ENCODE peak calls at places on chromosomes 4 and X, in seven cellular contexts. L, F, Q, B, R, O and N are unnamed samples.
A peak's percentile ranks its signal among the peaks of the same experiment; 100 is the strongest.

GRCh38 chr4:1658146-1658545 is 26.0 kb downstream of the FAM53A start:
- DNase-seq in L (no peak), F (no peak), Q (no peak), B (no peak), R (no peak), O (no peak), N (no peak)

GRCh38 chr4:8880851-8881250 is 9.2 kb upstream of the HMX1 start:
- DNase-seq in L (no peak), F (no peak), Q (no peak), B (no peak), R (no peak), O (no peak), N (no peak)

GRCh38 chr4:17286737-17287460 is 225.0 kb downstream of the QDPR start:
- DNase-seq in L (no peak), F (no peak), Q (no peak), B (no peak), R (no peak), O (no peak), N (no peak)

GRCh38 chr4:104896623-104897296 is 249.9 kb upstream of the TET2 start:
- DNase-seq in L (no peak), F (no peak), Q (no peak), B (no peak), R (no peak), O (no peak), N (no peak)

GRCh38 chrX:107629533-107629909 is 1.2 kb downstream of the PRPS1 start:
- DNase-seq in L (peak; percentile 13), F (no peak), Q (peak; percentile 19), B (no peak), R (peak; percentile 18), O (peak; percentile 53), N (peak; percentile 38)

GRCh38 chrX:50941638-50942037 is 31.1 kb downstream of the BMP15 start:
- DNase-seq in L (no peak), F (no peak), Q (no peak), B (no peak), R (no peak), O (peak; percentile 0), N (no peak)

GRCh38 chr4:48343531-48343930 is 2.2 kb downstream of the SLAIN2 start:
- DNase-seq in L (no peak), F (no peak), Q (no peak), B (no peak), R (no peak), O (peak; percentile 55), N (peak; percentile 48)

GRCh38 chr4:71167083-71167482 is 171.7 kb upstream of the SLC4A4 start:
- DNase-seq in L (no peak), F (no peak), Q (no peak), B (no peak), R (no peak), O (no peak), N (no peak)

GRCh38 chr4:34158883-34159282 is 2085.4 kb downstream of the ARAP2 start:
- DNase-seq in L (no peak), F (no peak), Q (no peak), B (no peak), R (no peak), O (no peak), N (no peak)

GRCh38 chrX:122565952-122566351 is 618.1 kb upstream of the GRIA3 start:
- DNase-seq in L (no peak), F (no peak), Q (no peak), B (no peak), R (no peak), O (peak; percentile 95), N (peak; percentile 95)

GRCh38 chr4:36310793-36311192 is 29.4 kb downstream of the DTHD1 start:
- DNase-seq in L (no peak), F (peak; percentile 71), Q (peak; percentile 51), B (no peak), R (no peak), O (no peak), N (no peak)

GRCh38 chr4:14841801-14842748 is 160.2 kb upstream of the CPEB2 start:
- DNase-seq in L (no peak), F (no peak), Q (no peak), B (no peak), R (no peak), O (no peak), N (peak; percentile 63)

GRCh38 chr4:124177647-124178425 is 534.7 kb downstream of the ANKRD50 start:
- DNase-seq in L (peak; percentile 45), F (no peak), Q (no peak), B (no peak), R (no peak), O (peak; percentile 76), N (peak; percentile 76)

GRCh38 chr4:105350859-105351494 is 122.9 kb downstream of the PPA2 start:
- DNase-seq in L (no peak), F (no peak), Q (no peak), B (no peak), R (no peak), O (no peak), N (peak; percentile 38)

GRCh38 chrX:49164589-49165360 is 2.2 kb downstream of the MAGIX start:
- DNase-seq in L (no peak), F (no peak), Q (no peak), B (no peak), R (no peak), O (no peak), N (no peak)

GRCh38 chr4:69828828-69829227 is 31.1 kb downstream of the SULT1E1 start:
- DNase-seq in L (no peak), F (no peak), Q (no peak), B (no peak), R (no peak), O (peak; percentile 63), N (peak; percentile 37)

GRCh38 chrX:111490683-111491082 is 20.8 kb upstream of the SERTM2 start:
- DNase-seq in L (no peak), F (no peak), Q (no peak), B (no peak), R (no peak), O (no peak), N (no peak)

GRCh38 chr4:663438-664428 is 10.3 kb downstream of the ATP5ME start:
- DNase-seq in L (no peak), F (peak; percentile 73), Q (peak; percentile 69), B (peak; percentile 65), R (peak; percentile 24), O (no peak), N (no peak)

GRCh38 chrX:51614353-51614752 is 4.4 kb downstream of the CENPVL3 start:
- DNase-seq in L (peak; percentile 17), F (no peak), Q (peak; percentile 9), B (no peak), R (peak; percentile 38), O (peak; percentile 57), N (peak; percentile 39)

GRCh38 chr4:47494124-47494430 is 9.0 kb downstream of the ATP10D start:
- DNase-seq in L (no peak), F (no peak), Q (no peak), B (no peak), R (no peak), O (no peak), N (no peak)

GRCh38 chrX:118727686-118728339 is 407 bp downstream of the IL13RA1 start:
- DNase-seq in L (no peak), F (no peak), Q (no peak), B (no peak), R (peak; percentile 18), O (no peak), N (peak; percentile 20)